ENCODE peak calls at places on chromosomes 7 and 10, in nine cellular contexts. M, H, Y, Q, X, N, R, I and S are unnamed samples.

GRCh38 chr7:47361746-47362215 is 220.1 kb downstream of the TNS3 start:
- DNase-seq in M (no peak), R (peak), N (no peak), X (no peak), Q (no peak), Y (no peak), H (peak), I (peak), S (no peak)

GRCh38 chr10:58637372-58637771 is 124.7 kb downstream of the BICC1 start:
- DNase-seq in N (no peak), M (no peak), Q (peak), I (no peak), H (no peak), Y (no peak), X (no peak), R (no peak), S (no peak)

GRCh38 chr7:35905555-35905954 is 104.7 kb downstream of the SEPTIN7 start:
- DNase-seq in Q (no peak), H (no peak), R (no peak), Y (no peak), I (no peak), N (no peak), X (no peak), M (no peak), S (no peak)

GRCh38 chr10:120221873-120222485 is 235.0 kb upstream of the PLPP4 start:
- DNase-seq in X (no peak), N (no peak), M (no peak), Q (peak), R (no peak), Y (no peak), I (no peak), H (no peak), S (peak)

GRCh38 chr10:97081621-97082235 is 104.0 kb downstream of the SLIT1 start:
- DNase-seq in R (peak), X (peak), Q (peak), N (peak), H (no peak), M (no peak), I (peak), Y (peak), S (peak)

GRCh38 chr10:42149027-42149700 is 489.2 kb downstream of the ZNF33B start:
- DNase-seq in M (no peak), X (no peak), Q (no peak), R (no peak), I (peak), N (no peak), Y (no peak), H (no peak), S (no peak)

GRCh38 chr10:104527013-104527412 is 114.1 kb upstream of the SORCS3 start:
- DNase-seq in X (no peak), I (no peak), R (no peak), Q (no peak), Y (no peak), N (no peak), H (no peak), M (no peak), S (no peak)

GRCh38 chr7:132779164-132779563 is 202.9 kb upstream of the PLXNA4 start:
- DNase-seq in R (no peak), Q (no peak), N (no peak), X (no peak), M (no peak), I (no peak), Y (no peak), H (no peak), S (no peak)

GRCh38 chr10:97584060-97584797 is at the start of gene HOGA1:
- DNase-seq in Q (peak), Y (no peak), I (peak), N (no peak), H (peak), R (no peak), M (peak), X (no peak), S (no peak)

GRCh38 chr7:29898301-29898700 is 91.3 kb downstream of the SCRN1 start:
- DNase-seq in M (no peak), Y (no peak), N (no peak), Q (no peak), X (no peak), I (no peak), H (no peak), R (no peak), S (no peak)

GRCh38 chr10:115831025-115831424 is 442.0 kb downstream of the GFRA1 start:
- DNase-seq in M (no peak), Q (no peak), R (no peak), X (no peak), Y (no peak), H (no peak), N (no peak), I (no peak), S (no peak)

GRCh38 chr7:21542891-21543527 is at the start of gene DNAH11:
- DNase-seq in N (no peak), H (no peak), Y (peak), M (no peak), Q (peak), R (peak), I (peak), X (no peak), S (peak)

GRCh38 chr7:835491-836401 is 3.5 kb downstream of the SUN1 start:
- DNase-seq in I (no peak), R (peak), Y (no peak), Q (no peak), N (no peak), X (no peak), H (no peak), M (no peak), S (no peak)

GRCh38 chr7:7569615-7570014 is 2.9 kb downstream of the MIOS start:
- DNase-seq in H (no peak), M (no peak), R (no peak), Y (no peak), N (no peak), X (no peak), I (no peak), Q (no peak), S (no peak)

GRCh38 chr10:124534231-124534798 is 72.7 kb downstream of the LHPP start:
- DNase-seq in I (no peak), R (peak), Y (no peak), M (peak), N (peak), Q (no peak), X (no peak), H (no peak), S (no peak)

DNA sequence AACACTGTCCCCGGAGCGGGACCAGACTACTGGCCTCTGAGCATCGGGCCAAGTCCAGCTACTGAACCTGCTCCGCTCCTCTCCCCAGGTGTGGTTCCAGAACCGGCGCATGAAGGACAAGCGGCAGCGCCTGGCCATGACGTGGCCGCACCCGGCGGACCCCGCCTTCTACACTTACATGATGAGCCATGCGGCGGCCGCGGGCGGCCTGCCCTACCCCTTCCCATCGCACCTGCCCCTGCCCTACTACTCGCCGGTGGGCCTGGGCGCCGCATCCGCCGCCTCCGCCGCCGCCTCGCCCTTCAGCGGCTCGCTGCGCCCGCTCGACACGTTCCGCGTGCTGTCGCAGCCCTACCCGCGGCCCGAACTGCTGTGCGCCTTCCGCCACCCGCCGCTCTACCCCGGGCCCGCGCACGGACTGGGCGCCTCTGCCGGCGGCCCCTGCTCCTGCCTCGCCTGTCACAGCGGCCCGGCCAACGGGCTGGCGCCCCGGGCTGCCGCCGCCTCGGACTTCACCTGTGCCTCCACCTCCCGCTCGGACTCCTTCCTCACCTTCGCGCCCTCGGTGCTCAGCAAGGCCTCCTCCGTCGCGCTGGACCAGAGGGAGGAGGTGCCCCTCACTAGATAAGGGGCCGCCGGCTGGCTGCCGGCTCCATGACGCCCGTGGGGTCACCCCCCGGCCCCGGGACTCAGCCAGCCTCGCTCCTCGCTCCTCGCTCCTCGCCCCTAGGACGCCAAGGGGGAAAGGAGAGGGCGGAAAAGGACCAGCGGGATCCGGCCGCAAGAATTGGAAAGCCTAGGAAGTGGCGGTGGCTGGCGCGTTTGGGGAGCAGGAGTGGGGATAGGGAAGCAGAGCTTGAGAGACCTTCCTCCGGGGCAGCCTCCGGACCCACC is 3.4 kb downstream of the EVX1 start:
- DNase-seq in N (no peak), H (no peak), Q (no peak), M (no peak), Y (no peak), R (peak), I (no peak), X (peak), S (no peak)
- TF ChIP-seq CTCF in N (no peak), H (no peak), Q (no peak), M (no peak), Y (no peak), R (no peak), I (no peak), X (no peak), S (peak)

GRCh38 chr10:34730726-34731125 is 84.4 kb downstream of the PARD3 start:
- DNase-seq in M (no peak), Y (no peak), R (no peak), H (no peak), X (no peak), I (no peak), Q (no peak), N (no peak), S (no peak)

GRCh38 chr10:34731885-34732701 is 83.0 kb downstream of the PARD3 start:
- DNase-seq in H (no peak), I (no peak), R (no peak), Y (no peak), M (no peak), Q (peak), N (no peak), X (no peak), S (no peak)

GRCh38 chr10:34731213-34731612 is 83.9 kb downstream of the PARD3 start:
- DNase-seq in I (no peak), M (no peak), Q (no peak), N (no peak), X (no peak), R (no peak), Y (no peak), H (no peak), S (no peak)

GRCh38 chr10:34734918-34735317 is 80.2 kb downstream of the PARD3 start:
- DNase-seq in X (no peak), Q (no peak), H (no peak), M (no peak), N (no peak), Y (no peak), I (no peak), R (no peak), S (no peak)

GRCh38 chr10:34732926-34733325 is 82.2 kb downstream of the PARD3 start:
- DNase-seq in Y (no peak), Q (peak), H (no peak), X (no peak), R (no peak), N (no peak), I (no peak), M (no peak), S (no peak)
- TF ChIP-seq CTCF in Y (no peak), Q (peak), H (no peak), X (no peak), R (no peak), N (no peak), I (no peak), M (no peak), S (peak)

DNA sequence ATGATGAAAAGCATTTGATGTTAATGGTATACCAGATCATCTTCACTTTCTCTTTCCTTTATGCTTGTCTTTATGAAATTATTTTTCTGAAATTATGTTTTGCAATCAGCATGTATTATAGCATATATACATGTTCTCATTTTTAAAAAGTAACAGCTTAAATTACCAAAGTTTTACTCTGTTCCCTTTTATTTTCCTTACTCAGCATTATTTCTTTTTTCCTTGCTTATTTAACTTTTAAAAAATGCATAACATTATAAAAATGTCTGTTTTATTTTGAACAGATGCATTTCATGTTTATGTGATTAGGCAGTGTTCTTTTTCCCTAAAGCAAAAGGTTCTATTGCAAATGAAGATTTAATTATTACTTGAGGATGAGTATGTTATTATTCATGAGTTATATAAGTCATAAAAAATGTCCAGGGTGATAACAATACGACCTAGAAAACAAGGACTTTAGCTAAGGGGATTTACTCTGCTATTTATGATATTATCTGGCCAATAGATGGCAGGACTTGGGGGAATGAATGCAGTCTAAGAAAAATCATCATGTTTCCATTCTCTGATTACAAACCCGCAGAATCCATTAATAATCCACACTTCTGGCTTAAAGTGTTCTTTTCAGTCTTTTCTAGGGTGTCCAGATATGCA is 38.5 kb downstream of the CABCOCO1 start:
- DNase-seq in H (no peak), X (no peak), M (no peak), I (no peak), N (no peak), Q (no peak), Y (no peak), R (no peak), S (no peak)
- TF ChIP-seq CTCF in H (no peak), X (no peak), M (no peak), I (no peak), N (no peak), Q (no peak), Y (no peak), R (no peak), S (no peak)

DNA sequence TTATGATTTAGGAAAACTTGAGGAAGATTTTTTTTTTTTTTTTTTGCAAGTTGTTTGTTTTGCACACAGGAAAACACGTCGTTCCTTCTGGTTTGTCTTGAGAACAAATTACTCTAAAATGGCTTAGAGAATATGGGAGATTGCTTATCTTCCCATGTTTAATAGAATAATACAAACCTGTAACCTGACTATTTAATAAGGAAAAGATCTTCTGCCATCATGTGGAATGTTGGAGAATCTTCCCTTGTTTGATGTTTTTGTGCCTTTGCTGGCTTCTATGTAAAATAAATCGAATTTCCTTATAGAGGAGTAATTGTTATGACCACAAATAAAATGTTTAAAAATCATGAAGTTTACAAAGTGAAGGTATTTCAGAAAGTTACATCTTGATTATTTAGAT is 818.8 kb downstream of the GATA3 start:
- DNase-seq in Y (no peak), H (no peak), R (no peak), X (no peak), Q (peak), M (no peak), N (no peak), I (no peak), S (no peak)
- TF ChIP-seq CTCF in Y (peak), H (no peak), R (no peak), X (no peak), Q (peak), M (no peak), N (no peak), I (no peak), S (no peak)

GRCh38 chr10:86104611-86105145 is 261.9 kb downstream of the GRID1 start:
- DNase-seq in H (no peak), N (no peak), I (no peak), M (no peak), R (no peak), Q (no peak), X (no peak), Y (no peak), S (no peak)

GRCh38 chr10:86102031-86102430 is 264.6 kb downstream of the GRID1 start:
- DNase-seq in N (no peak), I (no peak), Y (no peak), Q (no peak), M (no peak), X (no peak), H (no peak), R (no peak), S (no peak)

GRCh38 chr10:86102446-86102845 is 264.1 kb downstream of the GRID1 start:
- DNase-seq in N (no peak), M (no peak), I (no peak), Q (no peak), H (no peak), R (no peak), X (no peak), Y (no peak), S (no peak)

GRCh38 chr10:86104156-86104555 is 262.4 kb downstream of the GRID1 start:
- DNase-seq in Y (no peak), N (no peak), H (no peak), M (no peak), R (no peak), Q (no peak), I (no peak), X (no peak), S (no peak)

GRCh38 chr10:86103391-86104101 is 263.0 kb downstream of the GRID1 start:
- DNase-seq in N (no peak), R (no peak), X (no peak), M (no peak), H (no peak), Q (no peak), I (no peak), Y (no peak), S (no peak)
- TF ChIP-seq CTCF in N (no peak), R (no peak), X (no peak), M (no peak), H (no peak), Q (no peak), I (no peak), Y (no peak), S (no peak)

GRCh38 chr7:57425969-57426628 is 23.9 kb upstream of the ZNF716 start:
- DNase-seq in R (no peak), Q (no peak), X (no peak), I (no peak), H (no peak), N (no peak), M (no peak), Y (no peak), S (no peak)
- TF ChIP-seq CTCF in R (peak), Q (no peak), X (no peak), I (peak), H (no peak), N (no peak), M (peak), Y (peak), S (no peak)